ENCODE peak calls at places on chromosomes 12 and 14, in five cellular contexts. M is uterus, C is heart left ventricle, A is mammary epithelial cell, N is AG04450. I is an unnamed sample. For H3K27me3, the result is how much of the 10 kb centered on the place peaks cover.

GRCh38 chr12:57621497-57622292 is 10.5 kb downstream of the ARHGEF25 start:
- DNase-seq in M (peak), C (no peak), A (no peak), N (no peak), I (no peak)

GRCh38 chr12:124875803-124876132 is 12.1 kb upstream of the SCARB1 start:
- DNase-seq in M (no peak), C (no peak), A (no peak), N (no peak), I (no peak)

GRCh38 chr12:107411792-107412535 is 273.6 kb upstream of the PWP1 start:
- DNase-seq in M (no peak), C (no peak), A (peak), N (peak), I (peak)

GRCh38 chr12:132585177-132585576 is 25.2 kb downstream of the LRCOL1 start:
- DNase-seq in M (no peak), C (no peak), A (no peak), N (no peak), I (no peak)

GRCh38 chr14:97022741-97023140 is 225.6 kb downstream of the VRK1 start:
- DNase-seq in M (no peak), C (no peak), A (no peak), N (no peak), I (no peak)

GRCh38 chr14:82419933-82420332 is 886.3 kb upstream of the SEL1L start:
- DNase-seq in M (no peak), C (no peak), A (no peak), N (no peak), I (no peak)

GRCh38 chr14:64508215-64508776 is 3.7 kb downstream of the ZBTB1 start:
- DNase-seq in M (no peak), C (no peak), A (no peak), N (no peak), I (no peak)

GRCh38 chr12:29396774-29397173 is 15.8 kb upstream of the ERGIC2 start:
- DNase-seq in M (no peak), C (no peak), A (peak), N (no peak), I (no peak)

GRCh38 chr14:104746951-104747481 is 5.9 kb upstream of the SIVA1 start:
- DNase-seq in M (no peak), C (no peak), A (peak), N (no peak), I (no peak)

GRCh38 chr12:27081668-27082091 is 698 bp downstream of the C12orf71 start:
- DNase-seq in M (no peak), C (no peak), A (peak), N (no peak), I (no peak)

GRCh38 chr14:73245401-73246325 is 8.4 kb downstream of the PAPLN start:
- DNase-seq in M (no peak), C (peak), A (peak), N (no peak), I (no peak)

GRCh38 chr12:34033628-34034296 is 11.5 kb downstream of the ALG10 start:
- DNase-seq in M (no peak), C (no peak), A (no peak), N (peak), I (no peak)

GRCh38 chr12:100840748-100841147 is 46.2 kb downstream of the ANO4 start:
- DNase-seq in M (no peak), C (no peak), A (no peak), N (no peak), I (no peak)

GRCh38 chr14:104359301-104359968 is 220.1 kb upstream of the C14orf180 start:
- DNase-seq in M (no peak), C (no peak), A (no peak), N (no peak), I (no peak)

GRCh38 chr14:37584211-37585100 is 10.6 kb downstream of the FOXA1 start:
- DNase-seq in M (no peak), C (no peak), A (no peak), N (no peak), I (no peak)

GRCh38 chr12:75994069-75994740 is 37.4 kb downstream of the PHLDA1 start:
- DNase-seq in M (no peak), C (no peak), A (no peak), N (no peak), I (no peak)

GRCh38 chr12:50618864-50619609 is 114.3 kb downstream of the DIP2B start:
- DNase-seq in M (no peak), C (no peak), A (peak), N (no peak), I (peak)

GRCh38 chr14:99755629-99756603 is 37.3 kb upstream of the EML1 start:
- DNase-seq in M (peak), C (peak), A (peak), N (peak), I (peak)

GRCh38 chr12:19288603-19289244 is 150.6 kb upstream of the AEBP2 start:
- DNase-seq in M (no peak), C (no peak), A (peak), N (no peak), I (no peak)

GRCh38 chr12:62006076-62006732 is 254.0 kb upstream of the USP15 start:
- DNase-seq in M (no peak), C (no peak), A (peak), N (no peak), I (no peak)

GRCh38 chr12:95700316-95700785 is 90.2 kb downstream of the NTN4 start:
- DNase-seq in M (no peak), C (no peak), A (peak), N (peak), I (peak)

GRCh38 chr14:99690636-99691035 is 6.5 kb downstream of the CYP46A1 start:
- DNase-seq in M (no peak), C (no peak), A (no peak), N (no peak), I (no peak)

GRCh38 chr14:74207943-74208342 is 31.3 kb upstream of the VSX2 start:
- DNase-seq in M (no peak), C (no peak), A (peak), N (no peak), I (no peak)

GRCh38 chr12:51721281-51721940 is 127.1 kb downstream of the FIGNL2 start:
- DNase-seq in M (peak), C (peak), A (no peak), N (no peak), I (no peak)

GRCh38 chr14:44170099-44170498 is 337.0 kb downstream of the FSCB start:
- DNase-seq in M (no peak), C (no peak), A (no peak), N (no peak), I (no peak)

GRCh38 chr12:16352481-16352880 is 5.0 kb downstream of the MGST1 start:
- DNase-seq in M (no peak), C (no peak), A (peak), N (no peak), I (no peak)

GRCh38 chr14:99716091-99716849 is 32.2 kb downstream of the CYP46A1 start:
- DNase-seq in M (no peak), C (no peak), A (no peak), N (no peak), I (no peak)

GRCh38 chr12:110819150-110819549 is 27.6 kb upstream of the CCDC63 start:
- DNase-seq in M (no peak), C (no peak), A (no peak), N (no peak), I (no peak)

GRCh38 chr14:69282448-69282847 is 22.5 kb downstream of the GALNT16 start:
- DNase-seq in M (no peak), C (no peak), A (no peak), N (no peak), I (no peak)
- H3K4me3 ChIP-seq in M (no peak), C (no peak), A (no peak), N (no peak), I (no peak)

DNA sequence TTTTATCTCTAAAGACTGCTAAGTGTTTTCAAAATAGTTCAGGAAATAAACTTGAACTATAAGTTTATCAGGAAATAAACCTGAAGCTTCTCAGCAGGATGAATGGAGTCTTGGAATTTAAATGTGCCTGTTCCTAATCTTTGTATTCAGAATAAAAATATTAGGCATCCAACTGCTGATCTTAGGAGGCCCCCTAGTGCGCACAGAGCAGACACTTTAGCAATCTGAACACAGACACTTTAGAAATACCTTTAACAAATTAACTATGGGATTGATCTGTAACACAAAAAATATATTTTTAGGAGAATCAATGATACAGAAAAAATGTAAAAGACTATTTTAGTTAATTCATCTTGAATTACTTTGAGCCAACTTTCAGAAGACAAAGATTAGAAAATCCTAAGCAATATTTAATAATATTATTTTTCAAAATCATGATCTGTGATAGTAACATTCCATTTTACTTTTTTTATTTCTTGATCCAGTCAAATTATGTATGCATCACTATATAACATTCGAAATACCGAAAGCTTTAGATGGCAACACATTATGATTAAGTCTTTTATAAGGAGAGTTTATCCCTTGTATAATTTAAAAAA is 80.9 kb downstream of the SLC41A2 start:
- DNase-seq in M (peak), C (peak), A (peak), N (no peak), I (no peak)
- TF ChIP-seq CTCF in M (peak), C (peak), A (peak), N (peak), I (peak)

GRCh38 chr12:15227004-15227679 is 5.9 kb upstream of the RERG start:
- DNase-seq in M (peak), C (peak), A (peak), N (no peak), I (no peak)

GRCh38 chr12:15230137-15230536 is 8.9 kb upstream of the RERG start:
- DNase-seq in M (no peak), C (no peak), A (no peak), N (no peak), I (no peak)

GRCh38 chr12:15220961-15221885 is at the start of gene RERG:
- DNase-seq in M (peak), C (peak), A (peak), N (peak), I (peak)

GRCh38 chr12:15230751-15231150 is 9.5 kb upstream of the RERG start:
- DNase-seq in M (no peak), C (no peak), A (no peak), N (no peak), I (no peak)

DNA sequence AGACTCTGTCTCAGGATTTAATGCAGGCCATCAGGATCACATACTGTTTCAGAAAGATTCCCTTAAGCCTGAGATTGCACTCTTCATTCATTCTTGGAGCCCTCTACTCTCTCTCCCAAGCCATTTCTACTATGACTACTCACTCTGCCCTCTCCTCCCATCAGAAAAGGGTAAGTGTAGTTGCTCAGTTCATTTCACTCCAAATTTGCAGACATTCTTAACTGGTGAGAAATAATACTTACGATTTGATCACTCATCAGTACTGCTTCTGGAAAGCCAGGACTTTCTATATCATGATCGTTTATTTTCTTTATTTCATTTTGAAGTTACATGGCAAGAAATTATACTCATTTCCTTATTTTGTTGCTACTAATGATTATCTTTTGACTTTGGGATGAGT is 3.9 kb upstream of the RERG start:
- DNase-seq in M (no peak), C (no peak), A (no peak), N (no peak), I (no peak)
- H3K27me3 ChIP-seq in M (under half), C (under half), A (under half), N (under half), I (under half)

GRCh38 chr12:15220451-15220850 is 766 bp downstream of the RERG start:
- DNase-seq in M (peak), C (peak), A (no peak), N (no peak), I (no peak)
- H3K4me3 ChIP-seq in M (peak), C (peak), A (no peak), N (no peak), I (no peak)

DNA sequence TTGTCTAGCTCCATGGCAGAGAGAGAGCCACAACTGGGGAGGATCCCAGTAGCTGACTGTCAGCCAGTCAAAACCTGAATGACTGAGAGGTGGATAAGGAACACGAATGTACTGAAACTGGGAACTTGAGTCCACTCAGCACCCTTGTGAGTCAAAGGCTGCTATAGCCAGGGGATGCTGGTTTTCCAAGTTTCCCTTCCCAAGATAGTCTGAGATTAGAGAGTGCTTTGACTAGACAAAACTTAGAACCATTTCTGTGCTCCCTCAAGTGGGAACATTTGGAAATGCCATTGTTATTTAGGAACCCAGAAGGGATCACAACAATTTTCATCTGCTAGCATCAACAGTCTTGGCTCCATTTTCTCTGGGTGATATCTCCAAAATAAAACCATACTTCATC is 4.0 kb downstream of the PRKAG1 start:
- DNase-seq in M (no peak), C (no peak), A (peak), N (no peak), I (no peak)
- TF ChIP-seq CTCF in M (no peak), C (peak), A (peak), N (peak), I (peak)

DNA sequence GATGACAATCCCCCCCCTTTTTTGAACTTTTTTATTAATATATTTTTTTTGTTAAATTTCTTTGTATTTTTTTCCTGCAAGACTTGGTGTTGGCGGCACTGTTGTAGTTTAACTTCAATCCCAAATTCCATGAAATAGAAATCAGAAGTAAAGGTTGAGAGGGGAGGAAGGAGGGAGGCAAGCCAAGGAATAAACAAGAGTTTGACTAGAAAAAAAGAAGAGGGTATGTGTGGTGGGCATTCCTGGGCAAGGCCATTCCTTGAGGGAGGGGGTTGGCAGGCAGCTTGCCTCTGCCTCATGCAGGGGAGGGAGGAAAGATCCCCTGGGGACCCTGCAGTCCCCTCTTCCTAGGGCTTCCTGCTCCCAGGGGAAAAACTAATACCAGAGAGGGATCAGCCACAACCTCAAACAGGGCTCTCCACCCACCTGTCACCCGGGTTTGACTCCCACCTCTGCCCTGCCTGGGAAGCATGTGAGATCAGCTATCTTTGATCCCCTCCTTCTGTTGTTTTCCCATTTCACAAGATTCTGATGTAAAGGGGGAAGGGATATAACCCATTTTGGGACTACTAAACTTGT is 519 bp upstream of the AP1G2 start:
- DNase-seq in M (no peak), C (no peak), A (no peak), N (no peak), I (no peak)
- H3K27me3 ChIP-seq in M (under half), C (under half), A (under half), N (under half), I (under half)

DNA sequence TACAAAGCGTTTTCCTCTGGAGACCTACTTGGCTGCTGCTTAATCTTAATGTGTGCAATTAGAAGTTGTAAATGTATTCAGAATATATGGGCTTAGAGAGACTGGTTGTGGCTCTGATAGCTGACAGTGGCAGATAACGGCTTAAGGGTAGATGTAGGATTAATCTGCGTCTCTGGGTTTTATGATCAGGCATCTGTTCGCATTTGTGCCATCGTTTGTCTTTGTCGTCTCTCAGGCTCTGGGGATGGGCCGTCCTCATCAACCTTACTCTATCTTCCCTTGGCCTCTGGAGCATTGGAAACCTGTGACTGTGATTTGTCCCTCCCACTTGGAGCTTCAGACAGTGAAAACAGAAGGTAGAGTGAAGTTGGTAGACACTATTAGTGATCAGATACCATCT is 65.6 kb downstream of the GLT1D1 start:
- DNase-seq in M (no peak), C (no peak), A (no peak), N (no peak), I (no peak)
- H3K4me3 ChIP-seq in M (no peak), C (no peak), A (no peak), N (no peak), I (no peak)

GRCh38 chr12:7940906-7941305 is 4.9 kb upstream of the SLC2A3 start:
- DNase-seq in M (no peak), C (no peak), A (no peak), N (no peak), I (no peak)

GRCh38 chr12:7935464-7935772 is 569 bp downstream of the SLC2A3 start:
- DNase-seq in M (no peak), C (no peak), A (no peak), N (no peak), I (no peak)

GRCh38 chr12:7934560-7935463 is 1.2 kb downstream of the SLC2A3 start:
- DNase-seq in M (no peak), C (no peak), A (no peak), N (no peak), I (no peak)

GRCh38 chr12:7935773-7936581 is at the start of gene SLC2A3:
- DNase-seq in M (peak), C (peak), A (peak), N (peak), I (peak)

DNA sequence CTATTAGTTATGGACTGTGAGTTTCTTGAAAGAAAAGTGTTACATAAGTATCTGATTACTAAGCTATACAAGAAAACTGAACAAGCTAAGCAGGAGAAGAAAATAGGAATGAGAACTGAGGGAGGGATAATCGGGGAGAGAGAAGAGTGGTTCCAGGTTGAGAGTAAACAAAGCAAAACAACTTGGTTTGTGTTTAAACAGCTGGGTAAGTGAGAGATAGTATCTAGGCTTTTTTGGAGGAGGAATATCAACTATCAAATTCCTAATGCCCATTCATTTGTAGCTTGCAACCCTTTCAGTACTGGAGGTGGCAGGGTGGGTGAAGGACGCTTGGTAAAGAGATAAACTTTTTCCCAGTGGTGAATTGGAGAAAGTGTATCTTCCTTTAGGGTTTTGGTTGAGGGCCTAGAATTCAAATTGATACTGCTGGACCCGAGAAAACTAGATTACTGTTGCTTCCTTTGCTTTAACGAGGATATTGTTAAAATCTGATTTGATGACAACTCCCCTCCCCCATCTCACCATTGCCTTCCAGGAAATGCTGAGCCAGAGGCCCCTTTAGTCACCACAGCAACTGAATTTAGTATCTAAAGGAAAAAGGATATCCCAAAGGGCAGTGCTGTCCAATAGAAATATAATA is 2.0 kb upstream of the SLC2A3 start:
- DNase-seq in M (no peak), C (no peak), A (no peak), N (no peak), I (no peak)
- TF ChIP-seq CTCF in M (peak), C (no peak), A (peak), N (peak), I (peak)

GRCh38 chr12:109611223-109611622 is 37.6 kb downstream of the MVK start:
- DNase-seq in M (no peak), C (no peak), A (no peak), N (no peak), I (no peak)

GRCh38 chr12:109613611-109614455 is 40.2 kb downstream of the MVK start:
- DNase-seq in M (no peak), C (no peak), A (no peak), N (no peak), I (no peak)

GRCh38 chr12:109610523-109610922 is 36.9 kb downstream of the MVK start:
- DNase-seq in M (no peak), C (no peak), A (no peak), N (no peak), I (no peak)

GRCh38 chr12:109612975-109613502 is 39.4 kb downstream of the MVK start:
- DNase-seq in M (no peak), C (no peak), A (peak), N (no peak), I (no peak)

GRCh38 chr12:109612003-109612402 is 38.4 kb downstream of the MVK start:
- DNase-seq in M (no peak), C (no peak), A (no peak), N (no peak), I (no peak)
- H3K27me3 ChIP-seq in M (under half), C (under half), A (under half), N (half or more), I (half or more)

I was measured in kidney epithelial cell.